ENCODE peak calls at places on chromosomes 6 and 20, in six cellular contexts. One of them, this sample, is unnamed.
A peak's percentile ranks its signal among the peaks of the same experiment; 100 is the strongest.

GRCh38 chr20:58416832-58417231 is 27.8 kb downstream of the VAPB start:
- DNase-seq in hepatic stellate cell: no peak
- DNase-seq in cardiac muscle cell: no peak
- DNase-seq in head of caudate nucleus: no peak
- DNase-seq in NAMALWA: no peak
- DNase-seq in mesothelial cell of epicardium: no peak
- DNase-seq in this sample: no peak

GRCh38 chr20:52637201-52637600 is 335.0 kb upstream of the TSHZ2 start:
- DNase-seq in NAMALWA: no peak
- DNase-seq in head of caudate nucleus: no peak
- DNase-seq in mesothelial cell of epicardium: no peak
- DNase-seq in hepatic stellate cell: no peak
- DNase-seq in cardiac muscle cell: no peak
- DNase-seq in this sample: no peak

GRCh38 chr6:116166369-116166768 is 40.4 kb upstream of the COL10A1 start:
- DNase-seq in head of caudate nucleus: no peak
- DNase-seq in mesothelial cell of epicardium: no peak
- DNase-seq in hepatic stellate cell: no peak
- DNase-seq in cardiac muscle cell: no peak
- DNase-seq in NAMALWA: no peak
- DNase-seq in this sample: no peak

GRCh38 chr6:33273924-33274902 is 2.3 kb downstream of the RPS18 start:
- DNase-seq in hepatic stellate cell: no peak
- DNase-seq in NAMALWA: no peak
- DNase-seq in mesothelial cell of epicardium: no peak
- DNase-seq in cardiac muscle cell: no peak
- DNase-seq in head of caudate nucleus: no peak
- DNase-seq in this sample: no peak

GRCh38 chr6:117920493-117920845 is 13.4 kb downstream of the SLC35F1 start:
- DNase-seq in head of caudate nucleus: no peak
- DNase-seq in mesothelial cell of epicardium: no peak
- DNase-seq in cardiac muscle cell: no peak
- DNase-seq in hepatic stellate cell: no peak
- DNase-seq in NAMALWA: no peak
- DNase-seq in this sample: no peak

GRCh38 chr6:29887330-29887818 is 55.0 kb upstream of the HLA-A start:
- DNase-seq in NAMALWA: peak; percentile 29
- DNase-seq in hepatic stellate cell: peak; percentile 24
- DNase-seq in cardiac muscle cell: peak; percentile 29
- DNase-seq in mesothelial cell of epicardium: no peak
- DNase-seq in head of caudate nucleus: peak; percentile 15
- DNase-seq in this sample: no peak

GRCh38 chr6:53691667-53692133 is 26.1 kb upstream of the KLHL31 start:
- DNase-seq in hepatic stellate cell: no peak
- DNase-seq in mesothelial cell of epicardium: no peak
- DNase-seq in cardiac muscle cell: no peak
- DNase-seq in NAMALWA: peak; percentile 78
- DNase-seq in head of caudate nucleus: no peak
- DNase-seq in this sample: no peak

GRCh38 chr6:132210886-132211563 is 190.2 kb downstream of the MOXD1 start:
- DNase-seq in hepatic stellate cell: no peak
- DNase-seq in cardiac muscle cell: no peak
- DNase-seq in NAMALWA: no peak
- DNase-seq in mesothelial cell of epicardium: no peak
- DNase-seq in head of caudate nucleus: no peak
- DNase-seq in this sample: no peak

GRCh38 chr20:45882469-45883099 is 1.6 kb downstream of the ZSWIM1 start:
- DNase-seq in cardiac muscle cell: no peak
- DNase-seq in mesothelial cell of epicardium: no peak
- DNase-seq in hepatic stellate cell: no peak
- DNase-seq in head of caudate nucleus: no peak
- DNase-seq in NAMALWA: no peak
- DNase-seq in this sample: no peak

GRCh38 chr20:18063676-18064075 is 6.0 kb upstream of the OVOL2 start:
- DNase-seq in cardiac muscle cell: no peak
- DNase-seq in mesothelial cell of epicardium: no peak
- DNase-seq in hepatic stellate cell: no peak
- DNase-seq in NAMALWA: no peak
- DNase-seq in head of caudate nucleus: no peak
- DNase-seq in this sample: no peak

GRCh38 chr6:36985384-36985962 is 523 bp downstream of the MTCH1 start:
- DNase-seq in mesothelial cell of epicardium: no peak
- DNase-seq in hepatic stellate cell: no peak
- DNase-seq in head of caudate nucleus: no peak
- DNase-seq in NAMALWA: no peak
- DNase-seq in cardiac muscle cell: no peak
- DNase-seq in this sample: no peak

GRCh38 chr6:7165736-7166296 is 58.1 kb downstream of the RREB1 start:
- DNase-seq in head of caudate nucleus: no peak
- DNase-seq in cardiac muscle cell: no peak
- DNase-seq in hepatic stellate cell: no peak
- DNase-seq in NAMALWA: no peak
- DNase-seq in mesothelial cell of epicardium: no peak
- DNase-seq in this sample: no peak

GRCh38 chr6:155126727-155127439 is 131.8 kb downstream of the TIAM2 start:
- DNase-seq in head of caudate nucleus: no peak
- DNase-seq in hepatic stellate cell: peak; percentile 82
- DNase-seq in NAMALWA: no peak
- DNase-seq in mesothelial cell of epicardium: no peak
- DNase-seq in cardiac muscle cell: no peak
- DNase-seq in this sample: no peak

GRCh38 chr6:25277401-25277800 is 1.8 kb upstream of the CARMIL1 start:
- DNase-seq in head of caudate nucleus: no peak
- DNase-seq in NAMALWA: no peak
- DNase-seq in hepatic stellate cell: no peak
- DNase-seq in cardiac muscle cell: no peak
- DNase-seq in mesothelial cell of epicardium: no peak
- DNase-seq in this sample: no peak

GRCh38 chr6:36544228-36544627 is 3.1 kb downstream of the STK38 start:
- DNase-seq in hepatic stellate cell: no peak
- DNase-seq in NAMALWA: no peak
- DNase-seq in head of caudate nucleus: no peak
- DNase-seq in cardiac muscle cell: no peak
- DNase-seq in mesothelial cell of epicardium: no peak
- DNase-seq in this sample: no peak

GRCh38 chr6:45367999-45368398 is 9.7 kb downstream of the SUPT3H start:
- DNase-seq in mesothelial cell of epicardium: no peak
- DNase-seq in cardiac muscle cell: no peak
- DNase-seq in head of caudate nucleus: no peak
- DNase-seq in hepatic stellate cell: no peak
- DNase-seq in NAMALWA: no peak
- DNase-seq in this sample: no peak

GRCh38 chr20:22525069-22525820 is 59.1 kb downstream of the FOXA2 start:
- DNase-seq in NAMALWA: no peak
- DNase-seq in mesothelial cell of epicardium: no peak
- DNase-seq in cardiac muscle cell: no peak
- DNase-seq in head of caudate nucleus: no peak
- DNase-seq in hepatic stellate cell: no peak
- DNase-seq in this sample: no peak

GRCh38 chr6:35087361-35088280 is 53.5 kb downstream of the TCP11 start:
- DNase-seq in mesothelial cell of epicardium: peak; percentile 32
- DNase-seq in NAMALWA: no peak
- DNase-seq in cardiac muscle cell: no peak
- DNase-seq in head of caudate nucleus: no peak
- DNase-seq in hepatic stellate cell: peak; percentile 2
- DNase-seq in this sample: peak; percentile 11

GRCh38 chr20:51802170-51802745 is at the start of gene SALL4:
- DNase-seq in hepatic stellate cell: no peak
- DNase-seq in head of caudate nucleus: no peak
- DNase-seq in cardiac muscle cell: peak; percentile 85
- DNase-seq in NAMALWA: no peak
- DNase-seq in mesothelial cell of epicardium: peak; percentile 63
- DNase-seq in this sample: no peak

GRCh38 chr6:96301781-96302180 is 219.8 kb upstream of the UFL1 start:
- DNase-seq in cardiac muscle cell: no peak
- DNase-seq in hepatic stellate cell: no peak
- DNase-seq in NAMALWA: no peak
- DNase-seq in head of caudate nucleus: no peak
- DNase-seq in mesothelial cell of epicardium: no peak
- DNase-seq in this sample: no peak

GRCh38 chr6:151154418-151154817 is 85.3 kb upstream of the AKAP12 start:
- DNase-seq in hepatic stellate cell: peak; percentile 38
- DNase-seq in cardiac muscle cell: peak; percentile 34
- DNase-seq in NAMALWA: no peak
- DNase-seq in mesothelial cell of epicardium: no peak
- DNase-seq in head of caudate nucleus: no peak
- DNase-seq in this sample: no peak

GRCh38 chr6:32944265-32944664 is 3.4 kb upstream of the HLA-DMB start:
- DNase-seq in head of caudate nucleus: peak; percentile 18
- DNase-seq in cardiac muscle cell: no peak
- DNase-seq in hepatic stellate cell: no peak
- DNase-seq in mesothelial cell of epicardium: no peak
- DNase-seq in NAMALWA: peak; percentile 95
- DNase-seq in this sample: no peak

GRCh38 chr6:170099387-170099786 is 191.5 kb downstream of the DLL1 start:
- DNase-seq in head of caudate nucleus: peak; percentile 1
- DNase-seq in mesothelial cell of epicardium: no peak
- DNase-seq in NAMALWA: no peak
- DNase-seq in hepatic stellate cell: no peak
- DNase-seq in cardiac muscle cell: no peak
- DNase-seq in this sample: no peak

GRCh38 chr6:2196079-2196679 is 49.2 kb downstream of the GMDS start:
- DNase-seq in hepatic stellate cell: peak; percentile 25
- DNase-seq in mesothelial cell of epicardium: no peak
- DNase-seq in head of caudate nucleus: peak; percentile 7
- DNase-seq in NAMALWA: peak; percentile 68
- DNase-seq in cardiac muscle cell: peak; percentile 66
- DNase-seq in this sample: no peak

GRCh38 chr6:165668951-165669350 is 5.9 kb upstream of the PDE10A start:
- DNase-seq in cardiac muscle cell: no peak
- DNase-seq in NAMALWA: no peak
- DNase-seq in hepatic stellate cell: no peak
- DNase-seq in mesothelial cell of epicardium: no peak
- DNase-seq in head of caudate nucleus: no peak
- DNase-seq in this sample: no peak

GRCh38 chr6:1348675-1349074 is 36.8 kb downstream of the FOXQ1 start:
- DNase-seq in hepatic stellate cell: no peak
- DNase-seq in NAMALWA: no peak
- DNase-seq in head of caudate nucleus: no peak
- DNase-seq in cardiac muscle cell: peak; percentile 20
- DNase-seq in mesothelial cell of epicardium: no peak
- DNase-seq in this sample: no peak

GRCh38 chr6:108558372-108559096 is 2.2 kb upstream of the FOXO3 start:
- DNase-seq in NAMALWA: peak; percentile 98
- DNase-seq in head of caudate nucleus: peak; percentile 99
- DNase-seq in mesothelial cell of epicardium: peak; percentile 95
- DNase-seq in cardiac muscle cell: peak; percentile 100
- DNase-seq in hepatic stellate cell: peak; percentile 89
- DNase-seq in this sample: peak; percentile 62

GRCh38 chr6:116444991-116445566 is 16.1 kb upstream of the CALHM6 start:
- DNase-seq in cardiac muscle cell: no peak
- DNase-seq in mesothelial cell of epicardium: no peak
- DNase-seq in NAMALWA: no peak
- DNase-seq in hepatic stellate cell: no peak
- DNase-seq in head of caudate nucleus: no peak
- DNase-seq in this sample: no peak

GRCh38 chr6:148419430-148419829 is 76.8 kb downstream of the SASH1 start:
- DNase-seq in hepatic stellate cell: no peak
- DNase-seq in mesothelial cell of epicardium: no peak
- DNase-seq in cardiac muscle cell: no peak
- DNase-seq in head of caudate nucleus: no peak
- DNase-seq in NAMALWA: no peak
- DNase-seq in this sample: no peak

This sample was measured in GM12892.